ENCODE peak calls at places on chromosomes 6 and 20, in five cellular contexts. M, A, W, E and R are unnamed samples.

GRCh38 chr6:40825085-40825484 is 213.9 kb downstream of the UNC5CL start:
- DNase-seq in M (no peak), A (no peak), W (no peak), E (no peak), R (no peak)

GRCh38 chr6:43856005-43856765 is 86.2 kb downstream of the VEGFA start:
- DNase-seq in M (peak; percentile 68), A (no peak), W (peak; percentile 78), E (no peak), R (no peak)

GRCh38 chr6:72724545-72724944 is 102.7 kb downstream of the KCNQ5 start:
- DNase-seq in M (no peak), A (no peak), W (no peak), E (no peak), R (no peak)

GRCh38 chr6:14676084-14676483 is 558.5 kb downstream of the CD83 start:
- DNase-seq in M (no peak), A (no peak), W (no peak), E (no peak), R (no peak)

GRCh38 chr6:3450888-3451287 is 6.0 kb downstream of the SLC22A23 start:
- DNase-seq in M (no peak), A (no peak), W (no peak), E (no peak), R (no peak)

GRCh38 chr20:42641886-42642285 is 547.8 kb downstream of the PTPRT start:
- DNase-seq in M (no peak), A (no peak), W (no peak), E (no peak), R (no peak)

GRCh38 chr6:10690651-10691445 is 3.6 kb downstream of the C6orf52 start:
- DNase-seq in M (no peak), A (no peak), W (no peak), E (no peak), R (no peak)

GRCh38 chr6:3888153-3888957 is 39.2 kb downstream of the FAM50B start:
- DNase-seq in M (no peak), A (no peak), W (no peak), E (no peak), R (no peak)

GRCh38 chr20:5072756-5073153 is 47.0 kb downstream of the PCNA start:
- DNase-seq in M (no peak), A (no peak), W (no peak), E (no peak), R (no peak)

GRCh38 chr20:31820228-31820627 is 1.1 kb downstream of the MYLK2 start:
- DNase-seq in M (no peak), A (no peak), W (no peak), E (no peak), R (no peak)

GRCh38 chr6:86563197-86563596 is 374.1 kb upstream of the HTR1E start:
- DNase-seq in M (no peak), A (no peak), W (no peak), E (no peak), R (no peak)

GRCh38 chr20:26167499-26167898 is 470.8 kb upstream of the ZNF337 start:
- DNase-seq in M (no peak), A (no peak), W (no peak), E (no peak), R (peak; percentile 29)

GRCh38 chr6:132548746-132549463 is 3.6 kb upstream of the TAAR8 start:
- DNase-seq in M (no peak), A (no peak), W (no peak), E (no peak), R (no peak)

GRCh38 chr6:119322034-119322433 is 27.5 kb downstream of the MAN1A1 start:
- DNase-seq in M (no peak), A (no peak), W (no peak), E (no peak), R (no peak)

GRCh38 chr20:50789968-50790650 is 4.8 kb upstream of the BCAS4 start:
- DNase-seq in M (peak; percentile 6), A (peak; percentile 34), W (no peak), E (no peak), R (no peak)

GRCh38 chr20:5674176-5674660 is 76.0 kb upstream of the SHLD1 start:
- DNase-seq in M (no peak), A (no peak), W (no peak), E (no peak), R (no peak)

GRCh38 chr6:13384966-13385365 is 56.6 kb upstream of the TBC1D7 start:
- DNase-seq in M (no peak), A (no peak), W (no peak), E (no peak), R (no peak)

GRCh38 chr20:18701969-18702368 is 111.6 kb upstream of the SCP2D1 start:
- DNase-seq in M (no peak), A (no peak), W (no peak), E (no peak), R (no peak)

GRCh38 chr20:40449144-40449543 is 239.9 kb downstream of the MAFB start:
- DNase-seq in M (no peak), A (no peak), W (no peak), E (no peak), R (no peak)

GRCh38 chr20:64140421-64140820 is 23.8 kb upstream of the MYT1 start:
- DNase-seq in M (peak; percentile 18), A (no peak), W (peak; percentile 2), E (no peak), R (no peak)

GRCh38 chr6:100260584-100260983 is 204.1 kb downstream of the SIM1 start:
- DNase-seq in M (no peak), A (no peak), W (no peak), E (no peak), R (no peak)

GRCh38 chr20:33018169-33018931 is 10.8 kb downstream of the BPIFB2 start:
- DNase-seq in M (no peak), A (no peak), W (no peak), E (no peak), R (no peak)

GRCh38 chr6:121260651-121261102 is 73.6 kb downstream of the TBC1D32 start:
- DNase-seq in M (no peak), A (no peak), W (no peak), E (no peak), R (no peak)

GRCh38 chr6:10355115-10355702 is 59.7 kb downstream of the TFAP2A start:
- DNase-seq in M (no peak), A (no peak), W (no peak), E (no peak), R (no peak)

GRCh38 chr6:83073620-83074019 is 6.1 kb downstream of the DOP1A start:
- DNase-seq in M (no peak), A (no peak), W (no peak), E (no peak), R (no peak)

GRCh38 chr20:56222945-56223344 is 25.6 kb upstream of the MC3R start:
- DNase-seq in M (no peak), A (no peak), W (no peak), E (no peak), R (no peak)

GRCh38 chr20:48682529-48683385 is 145.0 kb downstream of the PREX1 start:
- DNase-seq in M (peak; percentile 91), A (peak; percentile 87), W (peak; percentile 97), E (peak; percentile 93), R (peak; percentile 87)

GRCh38 chr6:47097092-47097945 is 55.2 kb upstream of the ADGRF1 start:
- DNase-seq in M (peak; percentile 52), A (peak; percentile 34), W (peak; percentile 80), E (peak; percentile 78), R (peak; percentile 23)

GRCh38 chr6:139164001-139164400 is 29.1 kb downstream of the HECA start:
- DNase-seq in M (no peak), A (no peak), W (no peak), E (no peak), R (no peak)
- TF ChIP-seq CTCF in M (no peak), A (no peak), W (no peak), E (peak; percentile 19), R (no peak)

DNA sequence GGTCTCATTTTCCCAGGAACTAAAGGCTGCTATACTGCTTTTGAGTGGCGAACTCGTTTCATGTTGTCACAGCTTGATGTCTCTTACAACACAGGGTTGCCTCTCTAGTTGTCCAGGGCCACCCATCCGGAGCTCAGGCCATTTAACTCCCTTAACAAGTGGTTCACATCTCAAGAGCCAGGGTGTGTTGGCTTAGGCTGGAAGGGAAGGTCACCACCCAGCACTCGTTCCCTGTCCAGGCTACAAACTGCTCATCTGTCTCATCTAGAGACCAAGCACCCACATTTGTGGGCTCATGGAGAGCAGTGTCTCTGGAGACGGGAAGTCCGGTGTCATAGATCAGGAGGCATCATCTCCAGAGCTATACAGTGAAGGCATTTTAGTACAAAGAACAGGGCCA is 106.8 kb upstream of the EXOC2 start:
- DNase-seq in M (no peak), A (no peak), W (no peak), E (no peak), R (no peak)
- H3K27me3 ChIP-seq in M (no peaks in the 10 kb centered on the region), A (no peaks in the 10 kb centered on the region), W (no peaks in the 10 kb centered on the region), E (peaks cover 16% of the 10 kb centered on the region), R (peaks cover 7% of the 10 kb centered on the region)

DNA sequence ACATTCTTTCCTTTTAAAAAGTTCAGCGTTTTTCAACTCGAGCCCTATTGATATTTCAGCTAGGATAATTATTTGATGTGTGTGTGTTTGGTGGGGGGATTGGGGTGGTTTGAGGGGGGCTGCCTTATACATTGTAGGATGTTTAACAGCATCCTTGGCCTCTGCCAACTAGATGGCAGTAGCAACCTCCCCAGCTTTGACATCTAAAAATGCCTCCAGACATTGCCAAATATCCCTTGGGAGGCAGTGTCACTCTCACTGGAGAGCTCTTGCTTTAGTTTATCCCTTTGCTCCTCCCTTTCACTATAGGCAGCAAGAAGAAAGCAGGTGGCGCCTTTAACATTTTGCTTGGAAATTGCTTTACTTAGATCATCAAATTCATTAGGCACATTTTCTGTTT is 14.6 kb upstream of the TP53TG5 start:
- DNase-seq in M (no peak), A (no peak), W (no peak), E (no peak), R (no peak)
- TF ChIP-seq CTCF in M (no peak), A (no peak), W (no peak), E (no peak), R (no peak)

GRCh38 chr6:133893324-133893692 is 4.4 kb downstream of the TCF21 start:
- DNase-seq in M (no peak), A (no peak), W (no peak), E (no peak), R (no peak)

GRCh38 chr6:133890941-133891813 is 2.3 kb downstream of the TCF21 start:
- DNase-seq in M (peak; percentile 51), A (peak; percentile 80), W (peak; percentile 19), E (no peak), R (no peak)

GRCh38 chr6:133892444-133893323 is 3.8 kb downstream of the TCF21 start:
- DNase-seq in M (no peak), A (peak; percentile 59), W (no peak), E (no peak), R (no peak)

GRCh38 chr6:133889557-133890301 is 816 bp downstream of the TCF21 start:
- DNase-seq in M (peak; percentile 49), A (peak; percentile 74), W (no peak), E (no peak), R (no peak)

GRCh38 chr6:133891814-133892443 is 3.0 kb downstream of the TCF21 start:
- DNase-seq in M (no peak), A (no peak), W (no peak), E (no peak), R (no peak)
- H3K27me3 ChIP-seq in M (peaks cover 80% of the 10 kb centered on the region), A (no peaks in the 10 kb centered on the region), W (no peaks in the 10 kb centered on the region), E (no peaks in the 10 kb centered on the region), R (peaks cover 61% of the 10 kb centered on the region)

GRCh38 chr6:30411515-30412207 is 66.7 kb downstream of the RPP21 start:
- DNase-seq in M (peak; percentile 61), A (no peak), W (peak; percentile 69), E (peak; percentile 4), R (no peak)
- TF ChIP-seq CTCF in M (peak; percentile 87), A (no peak), W (peak; percentile 65), E (peak; percentile 88), R (peak; percentile 85)